ENCODE peak calls at places on chromosome 3, in eight cellular contexts. J, M, X, E, G, I, Y and K are unnamed samples.

GRCh38 chr3:116741462-116741861 is 31.9 kb downstream of the TUSC7 start:
- DNase-seq in J (no peak), M (no peak), X (no peak), E (no peak), G (peak), I (no peak), Y (no peak), K (no peak)

GRCh38 chr3:49359623-49360022 is 1.5 kb upstream of the GPX1 start:
- DNase-seq in J (no peak), M (no peak), X (no peak), E (no peak), G (no peak), I (no peak), Y (no peak), K (peak)

GRCh38 chr3:143480306-143480852 is 360.8 kb downstream of the CHST2 start:
- DNase-seq in J (no peak), M (no peak), X (no peak), E (no peak), G (no peak), I (no peak), Y (no peak), K (peak)

GRCh38 chr3:25904248-25904647 is 114.4 kb downstream of the OXSM start:
- DNase-seq in J (no peak), M (no peak), X (no peak), E (no peak), G (peak), I (no peak), Y (no peak), K (no peak)

GRCh38 chr3:89108154-89108553 is 733 bp downstream of the EPHA3 start:
- DNase-seq in J (no peak), M (no peak), X (no peak), E (no peak), G (no peak), I (no peak), Y (no peak), K (no peak)

GRCh38 chr3:39528844-39529243 is 61.4 kb downstream of the MOBP start:
- DNase-seq in J (no peak), M (no peak), X (no peak), E (no peak), G (no peak), I (peak), Y (no peak), K (peak)

GRCh38 chr3:125306620-125307019 is 68.5 kb downstream of the ZNF148 start:
- DNase-seq in J (no peak), M (no peak), X (no peak), E (no peak), G (no peak), I (no peak), Y (no peak), K (no peak)

GRCh38 chr3:37903320-37903719 is 41.6 kb downstream of the CTDSPL start:
- DNase-seq in J (no peak), M (no peak), X (no peak), E (no peak), G (no peak), I (no peak), Y (no peak), K (no peak)

GRCh38 chr3:60456180-60456579 is 795.1 kb downstream of the FHIT start:
- DNase-seq in J (no peak), M (no peak), X (no peak), E (no peak), G (no peak), I (no peak), Y (no peak), K (no peak)

GRCh38 chr3:159824341-159824740 is 164.3 kb upstream of the IL12A start:
- DNase-seq in J (no peak), M (no peak), X (peak), E (no peak), G (no peak), I (peak), Y (peak), K (peak)

GRCh38 chr3:72155391-72156064 is 370.6 kb upstream of the PROK2 start:
- DNase-seq in J (no peak), M (no peak), X (peak), E (no peak), G (no peak), I (peak), Y (no peak), K (peak)

GRCh38 chr3:52495096-52495495 is at the start of gene STAB1:
- DNase-seq in J (no peak), M (no peak), X (no peak), E (no peak), G (no peak), I (no peak), Y (no peak), K (no peak)

GRCh38 chr3:27022096-27022761 is 347.0 kb downstream of the NEK10 start:
- DNase-seq in J (no peak), M (no peak), X (no peak), E (no peak), G (peak), I (no peak), Y (no peak), K (no peak)

GRCh38 chr3:134838599-134838998 is 43.5 kb downstream of the EPHB1 start:
- DNase-seq in J (no peak), M (no peak), X (no peak), E (no peak), G (no peak), I (no peak), Y (no peak), K (no peak)

GRCh38 chr3:15330031-15330596 is 2.3 kb downstream of the SH3BP5 start:
- DNase-seq in J (no peak), M (no peak), X (no peak), E (no peak), G (peak), I (no peak), Y (no peak), K (no peak)

GRCh38 chr3:13016083-13016725 is 57.0 kb downstream of the IQSEC1 start:
- DNase-seq in J (peak), M (no peak), X (no peak), E (no peak), G (no peak), I (no peak), Y (no peak), K (no peak)

GRCh38 chr3:114221165-114221880 is 16.1 kb downstream of the ZNF80 start:
- DNase-seq in J (peak), M (no peak), X (no peak), E (no peak), G (no peak), I (peak), Y (no peak), K (peak)

GRCh38 chr3:155428558-155428957 is 135.1 kb upstream of the STRIT1 start:
- DNase-seq in J (no peak), M (no peak), X (no peak), E (no peak), G (no peak), I (peak), Y (no peak), K (peak)

GRCh38 chr3:47475029-47475569 is 642 bp downstream of the SCAP start:
- DNase-seq in J (no peak), M (no peak), X (no peak), E (peak), G (peak), I (peak), Y (no peak), K (peak)

GRCh38 chr3:122987231-122987630 is 40.3 kb downstream of the SEMA5B start:
- DNase-seq in J (no peak), M (no peak), X (no peak), E (no peak), G (peak), I (no peak), Y (no peak), K (no peak)

GRCh38 chr3:124780767-124781485 is 50.7 kb downstream of the UMPS start:
- DNase-seq in J (no peak), M (no peak), X (no peak), E (no peak), G (peak), I (peak), Y (no peak), K (no peak)

GRCh38 chr3:145798691-145799550 is 362.1 kb downstream of the PLOD2 start:
- DNase-seq in J (no peak), M (no peak), X (no peak), E (no peak), G (peak), I (peak), Y (peak), K (no peak)